ENCODE peak calls at places on chromosomes 13 and 19, in eight cellular contexts. B is HCT116, U is GM20000, F is endodermal cell, H is RWPE1, K is Caco-2, J is PC-9, N is GM13976. G is an unnamed sample.

GRCh38 chr13:104779311-104779710 is 1713.1 kb upstream of the SLC10A2 start:
- DNase-seq in F (peak), H (peak), U (no peak), K (no peak), J (no peak), N (no peak), B (no peak), G (peak)

GRCh38 chr19:2261438-2262172 is 5.4 kb upstream of the JSRP1 start:
- DNase-seq in B (peak), H (no peak), F (peak), U (no peak), N (no peak), K (no peak), J (no peak), G (peak)

GRCh38 chr19:10517760-10518443 is 655 bp upstream of the S1PR5 start:
- DNase-seq in F (peak), J (peak), B (no peak), K (no peak), U (no peak), N (peak), H (peak), G (peak)

GRCh38 chr13:66618702-66619101 is 611.4 kb downstream of the PCDH9 start:
- DNase-seq in B (peak), F (no peak), J (no peak), N (peak), K (no peak), U (peak), H (peak), G (no peak)

GRCh38 chr19:35545855-35546381 is 492 bp downstream of the TMEM147 start:
- DNase-seq in B (no peak), F (no peak), N (peak), K (peak), U (peak), H (peak), J (peak), G (no peak)

GRCh38 chr19:2503521-2504109 is 27.7 kb downstream of the GADD45B start:
- DNase-seq in J (peak), B (peak), U (no peak), N (no peak), K (no peak), H (peak), F (peak), G (no peak)

GRCh38 chr19:10988380-10988779 is 27.6 kb downstream of the SMARCA4 start:
- DNase-seq in K (no peak), N (no peak), U (no peak), F (no peak), H (no peak), J (no peak), B (no peak), G (no peak)

GRCh38 chr19:35267818-35268545 is 780 bp upstream of the USF2 start:
- DNase-seq in K (peak), F (peak), B (peak), N (peak), H (peak), J (peak), U (peak), G (peak)

GRCh38 chr19:44792286-44792685 is 14.6 kb downstream of the CBLC start:
- DNase-seq in N (no peak), K (no peak), B (no peak), H (no peak), U (no peak), F (no peak), J (no peak), G (no peak)

GRCh38 chr19:3721131-3721899 is 13.1 kb downstream of the TJP3 start:
- DNase-seq in K (peak), B (peak), N (peak), F (peak), J (peak), U (peak), H (peak), G (peak)

GRCh38 chr13:65292488-65292901 is 1937.6 kb downstream of the PCDH9 start:
- DNase-seq in U (no peak), F (peak), N (no peak), B (no peak), H (peak), K (no peak), J (no peak), G (no peak)

GRCh38 chr19:50723735-50724521 is 764 bp downstream of the CLEC11A start:
- DNase-seq in N (no peak), F (no peak), J (no peak), U (no peak), B (no peak), K (no peak), H (no peak), G (no peak)

GRCh38 chr13:79527698-79528097 is 46.7 kb downstream of the NDFIP2 start:
- DNase-seq in H (no peak), K (no peak), J (no peak), U (no peak), N (no peak), F (no peak), B (no peak), G (no peak)

GRCh38 chr19:40398417-40399056 is 8.6 kb upstream of the HIPK4 start:
- DNase-seq in K (peak), B (no peak), U (peak), J (no peak), N (peak), F (peak), H (peak), G (peak)

GRCh38 chr19:33499671-33500506 is 21.7 kb downstream of the PEPD start:
- DNase-seq in H (no peak), N (no peak), U (no peak), J (no peak), K (no peak), F (no peak), B (no peak), G (no peak)

GRCh38 chr13:46885018-46885417 is 11.8 kb downstream of the HTR2A start:
- DNase-seq in B (no peak), H (no peak), N (no peak), J (no peak), F (no peak), U (no peak), K (no peak), G (no peak)

GRCh38 chr13:46184277-46184699 is 2.3 kb upstream of the LCP1 start:
- DNase-seq in F (peak), K (peak), N (peak), B (peak), J (no peak), U (peak), H (no peak), G (peak)

GRCh38 chr13:75739244-75739868 is 103.2 kb downstream of the LMO7 start:
- DNase-seq in F (no peak), U (no peak), N (peak), B (no peak), K (no peak), H (no peak), J (no peak), G (no peak)

GRCh38 chr13:45162194-45162593 is 38.7 kb downstream of the KCTD4 start:
- DNase-seq in B (no peak), K (no peak), N (no peak), H (no peak), F (no peak), J (no peak), U (no peak), G (no peak)

GRCh38 chr13:90800082-90800746 is 547.3 kb upstream of the MIR17HG start:
- DNase-seq in J (no peak), N (no peak), B (no peak), H (no peak), K (no peak), U (no peak), F (no peak), G (no peak)

GRCh38 chr19:56083668-56084067 is 37.4 kb downstream of the ZNF787 start:
- DNase-seq in N (no peak), H (no peak), J (no peak), U (no peak), F (peak), B (no peak), K (no peak), G (no peak)

GRCh38 chr13:21228738-21229137 is 52.3 kb downstream of the MRPL57 start:
- DNase-seq in N (no peak), U (no peak), F (no peak), B (no peak), K (no peak), H (no peak), J (no peak), G (no peak)

GRCh38 chr13:107351305-107351704 is 783.4 kb upstream of the ARGLU1 start:
- DNase-seq in J (no peak), K (peak), H (no peak), N (no peak), F (peak), B (no peak), U (no peak), G (no peak)

GRCh38 chr19:11123076-11123567 is 32.5 kb downstream of the SPC24 start:
- DNase-seq in B (no peak), J (no peak), H (no peak), K (no peak), U (no peak), F (no peak), N (no peak), G (no peak)

GRCh38 chr13:49641810-49642291 is 13.5 kb downstream of the ARL11 start:
- DNase-seq in U (no peak), F (no peak), N (no peak), B (no peak), K (no peak), J (peak), H (peak), G (no peak)

GRCh38 chr19:17616961-17617806 is 61.7 kb downstream of the COLGALT1 start:
- DNase-seq in N (peak), H (peak), F (peak), U (peak), K (peak), B (peak), J (no peak), G (peak)

GRCh38 chr19:38989066-38989605 is 13.6 kb upstream of the FBXO17 start:
- DNase-seq in J (peak), H (no peak), F (peak), U (no peak), N (no peak), B (no peak), K (no peak), G (peak)

GRCh38 chr19:31983647-31984046 is 361.8 kb upstream of the ZNF507 start:
- DNase-seq in K (no peak), N (no peak), F (no peak), H (no peak), U (no peak), B (no peak), J (no peak), G (no peak)

GRCh38 chr13:110944121-110944967 is 29.5 kb upstream of the ANKRD10 start:
- DNase-seq in B (peak), K (peak), F (peak), J (peak), U (peak), N (peak), H (peak), G (peak)

GRCh38 chr19:37303591-37304171 is 67.2 kb upstream of the ZNF527 start:
- DNase-seq in N (no peak), B (no peak), H (no peak), F (no peak), J (no peak), K (no peak), U (no peak), G (no peak)

DNA sequence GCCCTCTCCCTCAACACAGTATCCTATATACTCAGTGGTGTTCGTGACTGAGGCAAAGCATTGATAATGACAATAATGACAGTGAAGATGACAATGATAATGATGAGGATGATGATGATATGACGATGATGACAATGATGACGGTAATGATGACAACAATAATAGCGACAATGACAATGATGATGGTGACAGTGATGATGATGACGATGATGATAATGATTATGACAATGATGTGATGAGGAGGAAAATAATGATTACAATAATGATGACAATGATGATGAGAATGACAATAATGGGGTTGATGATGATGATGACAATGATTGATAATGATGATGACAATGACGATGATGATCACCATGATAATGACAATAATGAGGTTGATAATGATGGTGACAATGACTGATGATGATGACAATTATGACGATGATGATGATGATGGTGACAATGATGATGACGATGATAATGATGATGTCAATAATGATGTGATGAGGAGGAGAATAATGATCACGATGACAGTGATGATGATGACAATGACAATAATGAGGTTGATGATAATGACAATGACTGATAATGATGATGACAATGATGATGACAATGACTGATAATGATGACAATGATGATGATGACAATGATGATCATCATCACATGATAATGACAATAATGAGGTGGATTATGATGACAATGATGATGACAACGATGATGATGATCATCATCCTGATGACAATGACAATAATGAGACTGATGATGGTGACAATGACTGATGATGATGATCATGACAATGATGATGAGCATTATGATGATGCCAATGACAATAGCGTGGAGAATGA is 16.7 kb downstream of the ELSPBP1 start:
- DNase-seq in F (no peak), J (no peak), N (no peak), H (no peak), B (no peak), U (no peak), K (no peak), G (no peak)
- TF ChIP-seq CTCF in F (no peak), J (no peak), N (no peak), H (no peak), B (no peak), U (no peak), K (no peak), G (no peak)

GRCh38 chr19:54430306-54431254 is 15.3 kb downstream of the TTYH1 start:
- DNase-seq in K (peak), U (peak), B (peak), N (peak), H (peak), J (peak), F (peak), G (peak)
- TF ChIP-seq CTCF in K (peak), U (no peak), B (no peak), N (no peak), H (no peak), J (peak), F (peak), G (no peak)

DNA sequence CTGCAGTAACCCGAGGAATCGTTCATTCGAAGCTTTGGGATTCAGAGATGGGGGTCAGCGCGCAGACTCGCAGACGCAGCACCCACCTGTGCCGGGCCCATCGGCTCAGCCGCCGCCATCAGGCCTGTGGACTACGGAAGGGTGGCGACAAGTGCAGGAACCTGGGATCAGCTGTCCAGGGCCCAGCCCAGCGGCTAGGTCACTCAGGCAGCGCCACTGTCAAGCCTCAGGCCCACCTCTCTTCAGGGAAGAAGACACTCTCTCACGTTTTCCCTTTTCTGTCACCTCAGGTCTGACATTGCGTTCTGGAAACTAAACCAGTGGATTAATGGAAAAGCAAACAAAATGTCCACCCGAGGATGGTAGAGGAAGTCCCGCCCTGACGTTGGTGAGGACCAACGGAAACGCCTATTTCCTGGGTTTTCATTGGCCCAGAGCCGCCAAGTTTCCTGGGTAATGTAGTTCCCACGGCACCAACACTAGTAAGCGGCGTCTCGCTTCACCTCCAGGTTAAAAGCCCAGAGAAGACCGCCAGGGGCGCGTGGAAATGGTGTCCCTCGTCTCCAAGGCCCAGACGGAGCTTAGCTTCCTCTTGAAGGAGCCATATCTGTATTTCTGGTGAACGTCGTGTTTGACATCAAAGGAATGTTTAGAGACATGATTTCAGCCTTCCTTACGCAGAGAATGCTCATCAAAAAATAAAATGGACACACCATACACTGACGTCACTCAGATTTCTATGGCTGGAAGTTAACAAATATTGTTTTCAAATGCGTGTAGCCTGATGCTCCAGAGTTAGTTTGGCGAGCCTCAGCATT is at the start of gene ZNF772:
- DNase-seq in N (peak), J (peak), K (peak), F (peak), U (peak), B (peak), H (peak), G (peak)
- TF ChIP-seq CTCF in N (peak), J (peak), K (peak), F (peak), U (peak), B (no peak), H (peak), G (peak)

GRCh38 chr13:36453518-36453917 is 21.2 kb downstream of the CCNA1 start:
- DNase-seq in F (no peak), B (no peak), K (no peak), U (no peak), H (no peak), N (no peak), J (no peak), G (no peak)
- TF ChIP-seq CTCF in F (peak), B (no peak), K (peak), U (no peak), H (no peak), N (no peak), J (peak), G (no peak)

GRCh38 chr19:15260939-15261338 is 28.7 kb upstream of the EPHX3 start:
- DNase-seq in U (no peak), H (no peak), N (no peak), J (no peak), F (no peak), K (no peak), B (no peak), G (no peak)
- TF ChIP-seq CTCF in U (no peak), H (no peak), N (no peak), J (peak), F (peak), K (peak), B (peak), G (peak)

DNA sequence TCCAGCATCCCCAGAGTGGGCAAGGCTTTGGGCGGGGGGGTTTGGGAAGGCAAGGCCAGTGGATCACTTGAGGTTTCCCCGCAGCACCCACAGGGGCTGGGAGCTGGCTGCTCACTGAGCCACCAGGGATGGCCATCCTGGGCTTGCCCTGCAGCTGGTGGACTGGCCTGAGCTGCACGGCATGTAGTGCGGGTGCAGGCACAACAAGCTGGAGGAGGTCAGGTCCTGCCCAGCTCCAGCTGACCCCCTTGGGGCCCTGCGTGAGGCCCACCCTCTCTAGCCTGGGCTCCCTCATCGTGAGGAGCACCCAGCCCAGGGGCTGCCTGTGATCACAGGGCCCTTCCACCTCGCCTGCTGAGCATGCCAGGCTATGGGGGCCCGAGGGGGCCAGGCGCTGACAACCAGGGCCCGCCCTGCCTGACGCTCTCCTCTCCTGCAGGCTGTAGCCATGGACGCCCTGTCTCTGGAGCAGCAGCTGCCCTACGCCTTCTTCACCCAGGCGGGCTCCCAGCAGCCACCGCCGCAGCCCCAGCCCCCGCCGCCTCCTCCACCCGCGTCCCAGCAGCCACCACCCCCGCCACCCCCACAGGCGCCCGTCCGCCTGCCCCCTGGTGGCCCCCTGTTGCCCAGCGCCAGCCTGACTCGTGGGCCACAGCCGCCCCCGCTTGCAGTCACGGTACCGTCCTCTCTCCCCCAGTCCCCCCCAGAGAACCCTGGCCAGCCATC is 22.9 kb downstream of the COMP start:
- DNase-seq in J (no peak), B (no peak), N (no peak), U (no peak), K (no peak), F (peak), H (no peak), G (peak)
- TF ChIP-seq CTCF in J (no peak), B (no peak), N (no peak), U (no peak), K (no peak), F (peak), H (no peak), G (peak)

GRCh38 chr19:43595605-43595998 is 332 bp downstream of the IRGQ start:
- DNase-seq in N (no peak), H (no peak), B (no peak), U (no peak), K (no peak), F (no peak), J (no peak), G (no peak)

GRCh38 chr19:43594081-43594697 is 1.7 kb downstream of the IRGQ start:
- DNase-seq in N (no peak), U (no peak), B (no peak), J (no peak), F (no peak), H (no peak), K (no peak), G (no peak)

GRCh38 chr19:43595999-43596841 is at the start of the genes IRGQ and ZNF576:
- DNase-seq in U (peak), H (peak), J (peak), K (peak), B (peak), N (peak), F (peak), G (peak)

GRCh38 chr19:43596842-43597461 is 557 bp downstream of the ZNF576 start:
- DNase-seq in B (no peak), J (peak), F (no peak), K (no peak), N (no peak), H (no peak), U (no peak), G (no peak)

GRCh38 chr19:43594710-43595604 is 977 bp downstream of the IRGQ start:
- DNase-seq in N (peak), J (peak), K (peak), H (peak), F (peak), B (peak), U (peak), G (peak)
- TF ChIP-seq CTCF in N (peak), J (peak), K (peak), H (peak), F (peak), B (peak), U (peak), G (peak)

GRCh38 chr19:670609-671075 is 5.5 kb upstream of the FSTL3 start:
- DNase-seq in F (peak), J (no peak), K (no peak), U (no peak), N (no peak), H (no peak), B (no peak), G (no peak)
- TF ChIP-seq CTCF in F (peak), J (no peak), K (no peak), U (no peak), N (no peak), H (no peak), B (no peak), G (peak)